ENCODE peak calls at places on chromosomes 7 and 10, in six cellular contexts. B is DMS79; S is EL; K is tibial nerve; T is non-pigmented ciliary epithelial cell; D is activated naive CD4-positive, alpha-beta T cell treated with anti-CD3 and anti-CD28 coated beads for 36 hours. Z is an unnamed sample.

GRCh38 chr10:4686644-4686996 is 139.4 kb upstream of the AKR1E2 start:
- DNase-seq in B (no peak), S (peak; percentile 55), K (no peak), T (peak; percentile 96), D (peak; percentile 44), Z (peak; percentile 67)

GRCh38 chr7:93196331-93196730 is 29.9 kb downstream of the HEPACAM2 start:
- DNase-seq in B (no peak), S (no peak), K (no peak), T (no peak), D (no peak), Z (no peak)

GRCh38 chr10:109018892-109019507 is 904.3 kb downstream of the XPNPEP1 start:
- DNase-seq in B (no peak), S (peak; percentile 6), K (no peak), T (no peak), D (no peak), Z (no peak)

GRCh38 chr7:44789990-44790389 is 6.5 kb upstream of the PPIA start:
- DNase-seq in B (no peak), S (no peak), K (no peak), T (no peak), D (no peak), Z (no peak)

GRCh38 chr10:22712959-22713852 is 1.2 kb downstream of the PIP4K2A start:
- DNase-seq in B (no peak), S (peak; percentile 18), K (peak; percentile 11), T (no peak), D (peak; percentile 46), Z (peak; percentile 14)

GRCh38 chr7:22108151-22108845 is 162.6 kb upstream of the CDCA7L start:
- DNase-seq in B (no peak), S (no peak), K (no peak), T (no peak), D (no peak), Z (no peak)

GRCh38 chr7:131948434-131949053 is 392.1 kb upstream of the PODXL start:
- DNase-seq in B (no peak), S (no peak), K (peak; percentile 32), T (no peak), D (no peak), Z (no peak)

GRCh38 chr7:19122018-19122588 is 4.7 kb upstream of the TWIST1 start:
- DNase-seq in B (no peak), S (peak; percentile 65), K (no peak), T (no peak), D (no peak), Z (peak; percentile 66)

GRCh38 chr7:25754751-25755150 is 397.2 kb upstream of the NFE2L3 start:
- DNase-seq in B (no peak), S (no peak), K (no peak), T (no peak), D (no peak), Z (no peak)

GRCh38 chr7:128785738-128786137 is 6.0 kb upstream of the CCDC136 start:
- DNase-seq in B (no peak), S (no peak), K (no peak), T (no peak), D (no peak), Z (no peak)

GRCh38 chr7:129569811-129570215 is 41.7 kb upstream of the NRF1 start:
- DNase-seq in B (no peak), S (peak; percentile 95), K (no peak), T (peak; percentile 30), D (no peak), Z (peak; percentile 90)

GRCh38 chr7:28002638-28003037 is 178.0 kb downstream of the JAZF1 start:
- DNase-seq in B (peak; percentile 2), S (peak; percentile 15), K (no peak), T (no peak), D (no peak), Z (no peak)

GRCh38 chr10:42836771-42837468 is 54.3 kb downstream of the BMS1 start:
- DNase-seq in B (no peak), S (peak; percentile 9), K (no peak), T (no peak), D (no peak), Z (peak; percentile 13)

GRCh38 chr10:124946945-124947344 is 5.0 kb downstream of the ZRANB1 start:
- DNase-seq in B (no peak), S (no peak), K (no peak), T (no peak), D (no peak), Z (no peak)

GRCh38 chr7:124783271-124783670 is 17.7 kb upstream of the GPR37 start:
- DNase-seq in B (no peak), S (no peak), K (no peak), T (no peak), D (no peak), Z (no peak)

GRCh38 chr10:70585555-70586243 is 16.8 kb downstream of the PRF1 start:
- DNase-seq in B (peak; percentile 85), S (no peak), K (no peak), T (no peak), D (no peak), Z (no peak)

GRCh38 chr7:22156205-22156604 is 200.7 kb downstream of the RAPGEF5 start:
- DNase-seq in B (no peak), S (peak; percentile 76), K (no peak), T (peak; percentile 69), D (no peak), Z (peak; percentile 73)

GRCh38 chr10:48294431-48294830 is 12.0 kb upstream of the MAPK8 start:
- DNase-seq in B (no peak), S (no peak), K (no peak), T (no peak), D (no peak), Z (no peak)